ENCODE peak calls at places on chromosomes 16 and 17, in six cellular contexts. B is RWPE1, Z is left ventricle myocardium inferior, T is cardiac muscle cell, N is tibial nerve, R is endothelial cell of umbilical vein. V is an unnamed sample.

GRCh38 chr16:85461814-85462404 is 151.2 kb upstream of the GSE1 start:
- DNase-seq in B (no peak), Z (no peak), T (peak; percentile 95), N (no peak), R (no peak), V (no peak)

GRCh38 chr17:44372036-44372435 is 8.4 kb upstream of the FAM171A2 start:
- DNase-seq in B (no peak), Z (no peak), T (no peak), N (no peak), R (no peak), V (no peak)

GRCh38 chr17:63405020-63405419 is 41.1 kb downstream of the CYB561 start:
- DNase-seq in B (no peak), Z (no peak), T (no peak), N (no peak), R (no peak), V (no peak)

GRCh38 chr17:61805399-61805798 is 57.9 kb downstream of the BRIP1 start:
- DNase-seq in B (peak; percentile 54), Z (no peak), T (no peak), N (no peak), R (no peak), V (no peak)

GRCh38 chr17:66930933-66931332 is 33.6 kb upstream of the CACNG4 start:
- DNase-seq in B (peak; percentile 57), Z (no peak), T (no peak), N (no peak), R (no peak), V (no peak)

GRCh38 chr17:72173475-72174116 is 52.8 kb downstream of the SOX9 start:
- DNase-seq in B (no peak), Z (no peak), T (no peak), N (no peak), R (no peak), V (no peak)

GRCh38 chr17:80793851-80794267 is 197.8 kb upstream of the CHMP6 start:
- DNase-seq in B (no peak), Z (no peak), T (no peak), N (no peak), R (peak; percentile 80), V (no peak)

GRCh38 chr17:76097716-76098295 is 5.8 kb downstream of the EXOC7 start:
- DNase-seq in B (no peak), Z (no peak), T (no peak), N (no peak), R (no peak), V (no peak)

GRCh38 chr16:69039333-69039941 is 66.0 kb upstream of the HAS3 start:
- DNase-seq in B (no peak), Z (no peak), T (no peak), N (no peak), R (peak; percentile 81), V (no peak)

GRCh38 chr16:59593256-59593655 is 859.1 kb upstream of the GOT2 start:
- DNase-seq in B (peak; percentile 8), Z (no peak), T (no peak), N (no peak), R (no peak), V (no peak)

GRCh38 chr17:66533572-66533971 is 231.2 kb downstream of the PRKCA start:
- DNase-seq in B (no peak), Z (no peak), T (peak; percentile 81), N (no peak), R (no peak), V (no peak)

GRCh38 chr16:17417740-17418139 is 53.0 kb downstream of the XYLT1 start:
- DNase-seq in B (no peak), Z (no peak), T (no peak), N (no peak), R (no peak), V (no peak)

GRCh38 chr17:43556292-43556691 is 10.2 kb upstream of the ETV4 start:
- DNase-seq in B (peak; percentile 71), Z (no peak), T (no peak), N (peak; percentile 20), R (no peak), V (no peak)

GRCh38 chr16:48075398-48075797 is 80.4 kb downstream of the ABCC12 start:
- DNase-seq in B (no peak), Z (no peak), T (no peak), N (no peak), R (no peak), V (no peak)

GRCh38 chr17:81420769-81421462 is 25.7 kb downstream of the BAHCC1 start:
- DNase-seq in B (no peak), Z (peak; percentile 56), T (no peak), N (no peak), R (peak; percentile 23), V (no peak)

GRCh38 chr17:57955183-57955952 is at the start of gene CUEDC1:
- DNase-seq in B (peak; percentile 71), Z (peak; percentile 87), T (peak; percentile 86), N (peak; percentile 61), R (peak; percentile 56), V (peak; percentile 79)

GRCh38 chr17:48392836-48393235 is 37.2 kb downstream of the SKAP1 start:
- DNase-seq in B (no peak), Z (no peak), T (no peak), N (no peak), R (no peak), V (no peak)

GRCh38 chr16:19410435-19411153 is 7.1 kb upstream of the TMC5 start:
- DNase-seq in B (no peak), Z (no peak), T (peak; percentile 64), N (no peak), R (no peak), V (no peak)

GRCh38 chr16:81646561-81646960 is 132.5 kb upstream of the PLCG2 start:
- DNase-seq in B (no peak), Z (no peak), T (no peak), N (no peak), R (no peak), V (no peak)

GRCh38 chr16:14527411-14528044 is 102.5 kb downstream of the PARN start:
- DNase-seq in B (no peak), Z (no peak), T (no peak), N (peak; percentile 28), R (no peak), V (peak; percentile 54)

GRCh38 chr17:31433091-31433790 is 41.8 kb downstream of the RAB11FIP4 start:
- DNase-seq in B (no peak), Z (no peak), T (no peak), N (no peak), R (peak; percentile 17), V (no peak)

GRCh38 chr17:76193616-76194015 is 46.7 kb downstream of the RNF157 start:
- DNase-seq in B (no peak), Z (no peak), T (no peak), N (no peak), R (no peak), V (no peak)

GRCh38 chr17:5219536-5219935 is 15.1 kb downstream of the SCIMP start:
- DNase-seq in B (no peak), Z (no peak), T (no peak), N (no peak), R (no peak), V (no peak)

GRCh38 chr16:67445441-67445912 is 14.6 kb downstream of the HSD11B2 start:
- DNase-seq in B (no peak), Z (peak; percentile 74), T (no peak), N (no peak), R (no peak), V (no peak)

GRCh38 chr17:75684249-75684648 is 17.1 kb downstream of the SAP30BP start:
- DNase-seq in B (no peak), Z (no peak), T (no peak), N (no peak), R (peak; percentile 54), V (no peak)

DNA sequence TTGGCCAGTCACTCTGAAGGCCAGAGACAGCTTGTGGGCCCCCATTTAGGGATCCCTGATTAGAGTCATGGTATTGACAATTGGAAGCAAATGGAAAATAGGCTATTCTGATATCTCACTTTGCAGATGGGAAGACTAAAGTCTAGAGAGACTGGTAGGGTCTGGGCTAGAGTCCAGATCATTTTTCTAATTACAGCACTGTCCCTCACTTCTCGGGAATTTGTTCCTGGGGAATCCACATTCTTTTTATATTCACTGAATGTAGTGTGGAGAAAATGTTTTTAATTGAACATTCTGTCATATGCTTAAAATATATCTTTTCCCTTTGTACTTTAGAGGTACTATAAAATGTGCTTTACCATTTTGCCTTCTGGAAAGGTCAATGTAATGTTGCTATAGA is 1.1 kb downstream of the KATNIP start:
- DNase-seq in B (no peak), Z (no peak), T (no peak), N (no peak), R (no peak), V (no peak)
- H3K27ac ChIP-seq in B (no peak overlapping the region), Z (peak overlapping the region; percentile 90), T (no peak overlapping the region), N (no peak overlapping the region), R (no peak overlapping the region), V (peak overlapping the region; percentile 83)

GRCh38 chr16:6345090-6345489 is 987.6 kb upstream of the RBFOX1 start:
- DNase-seq in B (no peak), Z (no peak), T (no peak), N (no peak), R (no peak), V (no peak)
- TF ChIP-seq CTCF in B (no peak), Z (no peak), T (no peak), N (no peak), R (no peak), V (no peak)

GRCh38 chr16:70418274-70418992 is 20.5 kb downstream of the ST3GAL2 start:
- DNase-seq in B (no peak), Z (no peak), T (peak; percentile 45), N (no peak), R (no peak), V (no peak)
- H3K27ac ChIP-seq in B (peak overlapping the region; percentile 1), Z (peak overlapping the region; percentile 18), T (peak overlapping the region; percentile 77), N (no peak overlapping the region), R (no peak overlapping the region), V (no peak overlapping the region)

GRCh38 chr17:69462010-69462409 is 47.5 kb downstream of the MAP2K6 start:
- DNase-seq in B (no peak), Z (no peak), T (no peak), N (no peak), R (no peak), V (peak; percentile 95)
- TF ChIP-seq CTCF in B (no peak), Z (no peak), T (no peak), N (no peak), R (no peak), V (peak; percentile 15)

DNA sequence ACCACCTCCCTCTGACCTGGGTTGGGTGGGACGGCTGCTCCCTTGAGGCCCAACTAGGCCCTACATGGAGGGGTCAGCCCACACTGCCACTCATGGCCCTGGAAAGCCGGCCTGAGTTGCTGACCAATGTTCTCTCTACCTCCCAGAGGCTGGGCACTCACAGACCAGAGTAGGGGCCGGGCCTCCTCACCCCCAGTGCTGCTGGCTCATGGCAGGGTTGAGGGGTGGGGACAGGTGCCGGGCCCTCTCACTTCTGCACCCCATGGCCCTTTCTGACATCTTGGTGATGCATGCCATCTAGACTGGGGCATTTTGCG is 9.7 kb downstream of the ADCY7 start:
- DNase-seq in B (no peak), Z (no peak), T (no peak), N (no peak), R (no peak), V (no peak)
- H3K27ac ChIP-seq in B (no peak overlapping the region), Z (peak overlapping the region; percentile 12), T (no peak overlapping the region), N (no peak overlapping the region), R (no peak overlapping the region), V (no peak overlapping the region)

V was measured in gastrocnemius medialis.